ENCODE peak calls at places on chromosomes 13 and 19, in five cellular contexts. F is IMR-90, S is neuronal stem cell, L is H9, P is H1. O is an unnamed sample.

GRCh38 chr19:27776020-27776419 is 1436.9 kb downstream of the UQCRFS1 start:
- DNase-seq in F (peak; percentile 31), S (no peak), L (peak; percentile 39), P (peak; percentile 58), O (peak; percentile 66)

GRCh38 chr19:29882719-29883105 is 59.3 kb upstream of the URI1 start:
- DNase-seq in F (no peak), S (no peak), L (peak; percentile 48), P (peak; percentile 53), O (peak; percentile 13)

GRCh38 chr13:114049026-114049425 is 75.2 kb upstream of the C13orf46 start:
- DNase-seq in F (no peak), S (no peak), L (no peak), P (no peak), O (no peak)

GRCh38 chr19:57465680-57466381 is 8.9 kb upstream of the VN1R1 start:
- DNase-seq in F (peak; percentile 24), S (no peak), L (no peak), P (peak; percentile 56), O (peak; percentile 79)

GRCh38 chr19:7781157-7781556 is 18.1 kb downstream of the CLEC4M start:
- DNase-seq in F (no peak), S (no peak), L (no peak), P (no peak), O (no peak)

GRCh38 chr19:44452367-44452766 is 4.1 kb upstream of the ZNF229 start:
- DNase-seq in F (no peak), S (no peak), L (no peak), P (no peak), O (no peak)

GRCh38 chr13:68588623-68589022 is 1358.5 kb upstream of the PCDH9 start:
- DNase-seq in F (no peak), S (no peak), L (no peak), P (no peak), O (no peak)

GRCh38 chr13:80245162-80245733 is 95.7 kb downstream of the SPRY2 start:
- DNase-seq in F (no peak), S (no peak), L (no peak), P (no peak), O (peak; percentile 10)

GRCh38 chr19:44847144-44848035 is 1.3 kb downstream of the NECTIN2 start:
- DNase-seq in F (peak; percentile 58), S (peak; percentile 43), L (peak; percentile 81), P (peak; percentile 78), O (peak; percentile 76)

GRCh38 chr19:8087876-8088275 is 35.3 kb downstream of the CCL25 start:
- DNase-seq in F (no peak), S (no peak), L (no peak), P (no peak), O (no peak)

GRCh38 chr19:1019980-1020867 is 699 bp downstream of the TMEM259 start:
- DNase-seq in F (no peak), S (no peak), L (no peak), P (no peak), O (peak; percentile 64)

GRCh38 chr19:21604351-21604926 is 99.0 kb downstream of the ZNF429 start:
- DNase-seq in F (peak; percentile 21), S (no peak), L (no peak), P (peak; percentile 52), O (peak; percentile 79)

GRCh38 chr19:38632476-38633213 is 13.7 kb downstream of the EIF3K start:
- DNase-seq in F (no peak), S (no peak), L (no peak), P (no peak), O (no peak)

GRCh38 chr19:18612772-18613588 is at the start of gene TMEM59L:
- DNase-seq in F (no peak), S (no peak), L (no peak), P (peak; percentile 82), O (no peak)

GRCh38 chr19:51784922-51785690 is 9.9 kb upstream of the FPR3 start:
- DNase-seq in F (no peak), S (no peak), L (no peak), P (no peak), O (no peak)

GRCh38 chr13:111595791-111596190 is 275.3 kb downstream of the TEX29 start:
- DNase-seq in F (no peak), S (no peak), L (no peak), P (no peak), O (no peak)

GRCh38 chr13:77697208-77698103 is at the start of gene SLAIN1:
- DNase-seq in F (peak; percentile 5), S (peak; percentile 85), L (peak; percentile 96), P (peak; percentile 85), O (peak; percentile 89)

GRCh38 chr19:46724468-46724867 is 7.6 kb upstream of the PRKD2 start:
- DNase-seq in F (no peak), S (no peak), L (no peak), P (no peak), O (no peak)

GRCh38 chr19:18386543-18387251 is 739 bp downstream of the GDF15 start:
- DNase-seq in F (peak; percentile 46), S (no peak), L (no peak), P (no peak), O (peak; percentile 59)

GRCh38 chr13:30805603-30806011 is 70.3 kb downstream of the ALOX5AP start:
- DNase-seq in F (peak; percentile 59), S (no peak), L (no peak), P (no peak), O (peak; percentile 53)

GRCh38 chr13:40756042-40756441 is 14.9 kb downstream of the MRPS31 start:
- DNase-seq in F (no peak), S (no peak), L (no peak), P (no peak), O (no peak)

GRCh38 chr13:103097366-103097928 is 31.2 kb upstream of the SLC10A2 start:
- DNase-seq in F (no peak), S (no peak), L (no peak), P (no peak), O (no peak)

GRCh38 chr13:26561636-26562537 is 4.4 kb downstream of the WASF3 start:
- DNase-seq in F (peak; percentile 84), S (peak; percentile 41), L (no peak), P (no peak), O (peak; percentile 22)

GRCh38 chr19:681029-681626 is 4.9 kb downstream of the FSTL3 start:
- DNase-seq in F (no peak), S (no peak), L (no peak), P (no peak), O (no peak)

GRCh38 chr13:27966641-27967202 is 2.4 kb downstream of the CDX2 start:
- DNase-seq in F (no peak), S (no peak), L (peak; percentile 90), P (peak; percentile 80), O (peak; percentile 78)
- H2BK15ac ChIP-seq in F (no peak overlapping the region), S (no peak overlapping the region), L (no peak overlapping the region), P (no peak overlapping the region), O (no peak overlapping the region)

DNA sequence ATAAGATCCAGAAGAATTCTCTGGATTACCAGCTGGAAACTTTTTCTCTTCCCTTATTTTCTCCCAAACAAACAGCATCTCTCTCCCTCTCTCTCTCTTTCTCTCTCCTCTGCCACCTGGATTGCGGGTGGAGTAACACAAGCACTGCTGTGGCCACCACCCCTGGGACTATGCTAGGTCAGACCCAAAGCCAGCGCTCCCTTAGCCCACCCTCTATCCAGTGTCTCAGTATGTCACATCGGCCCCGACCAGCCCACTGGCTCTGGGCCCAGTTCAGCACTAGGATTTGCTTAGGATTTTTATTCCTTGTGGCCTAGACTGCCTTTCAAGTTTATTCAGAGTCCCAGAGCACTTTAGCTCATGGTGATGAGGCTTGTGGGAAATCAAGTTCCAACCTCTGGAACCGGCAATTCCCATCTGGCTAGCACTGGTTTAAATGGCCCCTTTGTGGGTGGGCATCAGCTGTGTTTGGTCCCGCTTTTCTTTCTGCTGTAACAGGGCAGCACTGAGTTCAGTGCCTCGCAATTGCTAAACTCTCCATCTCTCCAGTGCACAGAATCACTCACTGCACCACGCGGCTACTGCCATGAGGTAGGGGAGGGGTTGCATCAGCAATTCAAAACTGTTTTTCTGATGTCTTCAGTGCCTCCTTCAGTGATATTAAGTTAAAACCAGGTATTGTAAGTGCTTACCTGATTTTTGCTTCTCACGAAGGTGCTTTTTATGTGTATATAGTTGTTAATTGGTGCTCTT is 1623.1 kb downstream of the SLITRK5 start:
- DNase-seq in F (no peak), S (no peak), L (no peak), P (no peak), O (no peak)
- H2BK15ac ChIP-seq in F (no peak overlapping the region), S (no peak overlapping the region), L (no peak overlapping the region), P (no peak overlapping the region), O (no peak overlapping the region)

DNA sequence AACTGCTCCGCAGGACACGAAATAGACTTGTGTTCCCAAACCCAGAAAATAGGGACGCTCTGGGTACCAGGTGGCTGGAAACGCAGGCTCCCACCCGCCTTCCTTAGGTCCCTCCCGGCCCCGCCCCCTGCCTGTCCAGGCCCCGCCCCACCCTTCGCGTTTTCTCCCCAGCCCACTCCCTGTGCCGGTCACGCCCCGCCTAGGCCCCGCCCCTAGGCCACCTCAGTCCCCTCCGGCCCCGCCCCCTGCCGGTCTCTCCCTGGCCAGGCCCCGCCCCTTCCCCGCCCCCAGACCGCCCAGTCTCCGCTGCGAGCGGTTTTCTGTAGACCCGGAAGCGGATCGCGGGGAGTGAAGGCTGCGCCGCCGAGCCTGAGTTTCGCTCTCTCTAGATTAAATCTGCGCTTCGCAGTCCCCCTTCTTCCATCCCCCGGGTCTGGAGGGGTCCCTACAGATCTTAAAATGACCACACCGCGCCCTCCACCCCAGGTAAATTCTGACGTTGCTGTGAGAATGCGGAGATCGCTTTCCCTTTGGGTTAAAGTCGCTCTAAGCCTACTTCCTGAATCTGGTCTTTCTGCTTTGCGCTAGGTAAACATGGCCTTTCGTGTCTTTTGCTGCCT is 3.7 kb upstream of the ZNF665 start:
- DNase-seq in F (peak; percentile 86), S (peak; percentile 89), L (peak; percentile 97), P (peak; percentile 98), O (peak; percentile 94)
- H2BK15ac ChIP-seq in F (no peak overlapping the region), S (no peak overlapping the region), L (no peak overlapping the region), P (no peak overlapping the region), O (no peak overlapping the region)

DNA sequence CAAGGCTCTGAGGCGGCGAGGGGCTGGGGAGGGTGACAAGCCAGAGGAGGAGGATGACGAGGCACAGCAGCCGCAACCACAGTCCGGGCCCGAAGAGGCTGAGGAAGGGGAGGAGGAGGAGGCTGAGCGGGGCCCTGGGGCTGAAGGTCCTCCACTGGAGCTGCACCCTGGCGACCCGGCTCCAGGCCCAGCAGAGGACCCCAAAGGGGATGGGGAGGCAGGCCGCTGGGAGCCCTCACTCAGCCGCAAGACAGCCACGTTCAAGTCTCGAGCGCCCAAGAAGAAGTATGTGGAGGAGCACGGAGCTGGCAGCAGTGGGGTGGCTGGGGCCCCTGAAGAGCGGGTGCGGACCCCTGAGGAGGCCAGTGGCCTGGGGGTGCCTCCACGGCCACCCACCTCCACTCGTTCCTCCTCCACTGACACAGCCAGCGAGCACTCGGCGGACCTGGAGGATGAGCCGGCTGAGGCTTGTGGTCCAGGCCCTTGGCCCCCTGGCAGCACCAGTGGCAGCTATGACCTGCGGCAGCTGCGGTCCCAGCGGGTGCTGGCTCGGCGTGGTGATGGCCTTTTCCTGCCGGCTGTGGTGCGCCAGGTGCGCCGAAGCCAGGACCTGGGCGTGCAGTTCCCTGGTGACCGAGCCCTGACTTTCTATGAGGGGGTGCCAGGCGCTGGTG is 2.9 kb downstream of the CIC start:
- DNase-seq in F (no peak), S (no peak), L (no peak), P (no peak), O (no peak)
- H2BK15ac ChIP-seq in F (no peak overlapping the region), S (no peak overlapping the region), L (no peak overlapping the region), P (no peak overlapping the region), O (no peak overlapping the region)

GRCh38 chr13:110501188-110501587 is 60.3 kb downstream of the RAB20 start:
- DNase-seq in F (no peak), S (no peak), L (no peak), P (no peak), O (no peak)
- H2BK15ac ChIP-seq in F (no peak overlapping the region), S (no peak overlapping the region), L (no peak overlapping the region), P (no peak overlapping the region), O (no peak overlapping the region)

O was measured in mesendoderm.